ENCODE peak calls at places on chromosomes 5 and 9, in four cellular contexts. C, T, N and U are unnamed samples.

GRCh38 chr9:134320195-134320885 is 5.9 kb upstream of the RXRA start:
- DNase-seq in T (peak; percentile 58), N (no peak), C (no peak), U (peak; percentile 52)

GRCh38 chr9:73116030-73116429 is 35.6 kb upstream of the ANXA1 start:
- DNase-seq in T (no peak), N (no peak), C (no peak), U (no peak)

GRCh38 chr5:65098393-65098792 is 329.7 kb downstream of the CWC27 start:
- DNase-seq in T (no peak), C (no peak), N (no peak), U (no peak)

GRCh38 chr9:99834474-99834873 is 12.8 kb downstream of the NR4A3 start:
- DNase-seq in N (no peak), C (no peak), T (no peak), U (no peak)

GRCh38 chr9:89530721-89531120 is 32.8 kb upstream of the SEMA4D start:
- DNase-seq in C (no peak), T (no peak), N (no peak), U (no peak)

GRCh38 chr5:159240301-159240870 is 22.7 kb upstream of the UBLCP1 start:
- DNase-seq in N (no peak), T (no peak), C (no peak), U (no peak)

GRCh38 chr5:88140396-88140862 is 128.2 kb downstream of the TMEM161B start:
- DNase-seq in C (no peak), N (no peak), T (peak; percentile 69), U (peak; percentile 52)

GRCh38 chr9:91800473-91800872 is 149.6 kb downstream of the ROR2 start:
- DNase-seq in T (no peak), C (no peak), N (no peak), U (no peak)

GRCh38 chr9:105146677-105147076 is 97.8 kb upstream of the SLC44A1 start:
- DNase-seq in N (no peak), C (no peak), T (no peak), U (peak; percentile 46)

GRCh38 chr5:160463775-160464465 is 42.3 kb downstream of the PTTG1 start:
- DNase-seq in T (no peak), C (no peak), N (no peak), U (no peak)

GRCh38 chr9:19939890-19940289 is 151.1 kb upstream of the SLC24A2 start:
- DNase-seq in T (no peak), C (no peak), N (no peak), U (no peak)

GRCh38 chr9:109653470-109653869 is 126.5 kb upstream of the PALM2AKAP2 start:
- DNase-seq in N (no peak), T (no peak), C (no peak), U (no peak)

GRCh38 chr9:37512439-37512838 is 26.7 kb downstream of the POLR1E start:
- DNase-seq in T (no peak), N (no peak), C (no peak), U (no peak)

GRCh38 chr5:150272531-150272930 is 17.0 kb downstream of the CAMK2A start:
- DNase-seq in N (no peak), C (no peak), T (peak; percentile 80), U (no peak)

GRCh38 chr9:18142964-18143363 is 331.0 kb upstream of the ADAMTSL1 start:
- DNase-seq in T (peak; percentile 31), N (no peak), C (no peak), U (no peak)

GRCh38 chr5:180080670-180081280 is 9.2 kb upstream of the RNF130 start:
- DNase-seq in T (no peak), C (peak; percentile 49), N (peak; percentile 48), U (no peak)

GRCh38 chr9:89603629-89604462 is 966 bp upstream of the GADD45G start:
- DNase-seq in N (peak; percentile 64), T (peak; percentile 92), C (peak; percentile 28), U (peak; percentile 91)

GRCh38 chr9:93669958-93670207 is 93.5 kb downstream of the PHF2 start:
- DNase-seq in C (no peak), N (no peak), T (no peak), U (no peak)

GRCh38 chr5:151221574-151221973 is 2.3 kb downstream of the CCDC69 start:
- DNase-seq in T (no peak), N (no peak), C (no peak), U (no peak)

GRCh38 chr5:67202830-67203229 is 6.2 kb upstream of the CD180 start:
- DNase-seq in T (no peak), C (peak; percentile 25), N (no peak), U (no peak)

GRCh38 chr5:1648806-1649205 is 125.0 kb upstream of the LPCAT1 start:
- DNase-seq in C (no peak), T (no peak), N (no peak), U (no peak)

GRCh38 chr9:123432331-123433236 is 76.6 kb downstream of the CRB2 start:
- DNase-seq in N (no peak), T (no peak), C (no peak), U (no peak)

GRCh38 chr9:69079186-69079585 is 43.6 kb downstream of the FXN start:
- DNase-seq in C (no peak), N (no peak), T (no peak), U (no peak)

GRCh38 chr5:93411716-93412115 is 169.3 kb downstream of the NR2F1-AS1 start:
- DNase-seq in N (no peak), T (no peak), C (no peak), U (no peak)

GRCh38 chr9:75889977-75890540 is 414 bp upstream of the PCSK5 start:
- DNase-seq in T (peak; percentile 39), N (peak; percentile 41), C (no peak), U (peak; percentile 58)

GRCh38 chr5:178207183-178207916 is 3.0 kb downstream of the HNRNPAB start:
- DNase-seq in N (no peak), T (no peak), C (no peak), U (no peak)

GRCh38 chr5:97106183-97106582 is 36.2 kb downstream of the LIX1 start:
- DNase-seq in N (no peak), C (no peak), T (no peak), U (no peak)

GRCh38 chr5:89584339-89584956 is 701.5 kb upstream of the MEF2C start:
- DNase-seq in N (no peak), T (no peak), C (no peak), U (no peak)

GRCh38 chr9:127905788-127906191 is 6.4 kb upstream of the ST6GALNAC6 start:
- DNase-seq in T (no peak), C (peak; percentile 82), N (peak; percentile 92), U (peak; percentile 67)
- H3K4me1 ChIP-seq in T (peaks cover 12% of the 10 kb centered on the region), C (peaks cover 44% of the 10 kb centered on the region), N (peaks cover 65% of the 10 kb centered on the region), U (peaks cover 8% of the 10 kb centered on the region)

GRCh38 chr9:34991833-34992375 is 2.4 kb downstream of the DNAJB5 start:
- DNase-seq in T (peak; percentile 38), C (no peak), N (peak; percentile 41), U (peak; percentile 78)

GRCh38 chr9:34994429-34995287 is 5.1 kb downstream of the DNAJB5 start:
- DNase-seq in C (no peak), T (peak; percentile 66), N (no peak), U (peak; percentile 13)

GRCh38 chr9:34990908-34991832 is 1.6 kb downstream of the DNAJB5 start:
- DNase-seq in T (peak; percentile 17), N (no peak), C (no peak), U (peak; percentile 60)

GRCh38 chr9:34993502-34994428 is 4.2 kb downstream of the DNAJB5 start:
- DNase-seq in T (no peak), C (no peak), N (no peak), U (peak; percentile 93)

GRCh38 chr9:34992376-34992951 is 2.9 kb downstream of the DNAJB5 start:
- DNase-seq in N (peak; percentile 61), C (no peak), T (peak; percentile 8), U (peak; percentile 69)
- H3K27ac ChIP-seq in N (no peak overlapping the region), C (no peak overlapping the region), T (no peak overlapping the region), U (peak overlapping the region; percentile 96)

GRCh38 chr9:127960410-127961165 is 20.2 kb downstream of the EEIG1 start:
- DNase-seq in N (no peak), C (no peak), T (peak; percentile 56), U (peak; percentile 10)
- H3K4me1 ChIP-seq in N (peaks cover 100% of the 10 kb centered on the region), C (peaks cover 100% of the 10 kb centered on the region), T (peaks cover 12% of the 10 kb centered on the region), U (peaks cover 21% of the 10 kb centered on the region)

GRCh38 chr9:120886490-120886967 is 9.5 kb upstream of the PHF19 start:
- DNase-seq in T (no peak), C (no peak), N (no peak), U (peak; percentile 84)
- H3K27ac ChIP-seq in T (no peak overlapping the region), C (no peak overlapping the region), N (no peak overlapping the region), U (peak overlapping the region; percentile 15)

GRCh38 chr5:138964547-138965174 is 89.5 kb upstream of the LRRTM2 start:
- DNase-seq in C (no peak), T (peak; percentile 52), N (no peak), U (no peak)
- H3K4me1 ChIP-seq in C (no peaks in the 10 kb centered on the region), T (peaks cover 63% of the 10 kb centered on the region), N (no peaks in the 10 kb centered on the region), U (peaks cover 14% of the 10 kb centered on the region)

GRCh38 chr5:133233616-133234015 is 181.8 kb downstream of the HSPA4 start:
- DNase-seq in C (no peak), T (no peak), N (no peak), U (no peak)
- H3K27ac ChIP-seq in C (no peak overlapping the region), T (no peak overlapping the region), N (no peak overlapping the region), U (no peak overlapping the region)

DNA sequence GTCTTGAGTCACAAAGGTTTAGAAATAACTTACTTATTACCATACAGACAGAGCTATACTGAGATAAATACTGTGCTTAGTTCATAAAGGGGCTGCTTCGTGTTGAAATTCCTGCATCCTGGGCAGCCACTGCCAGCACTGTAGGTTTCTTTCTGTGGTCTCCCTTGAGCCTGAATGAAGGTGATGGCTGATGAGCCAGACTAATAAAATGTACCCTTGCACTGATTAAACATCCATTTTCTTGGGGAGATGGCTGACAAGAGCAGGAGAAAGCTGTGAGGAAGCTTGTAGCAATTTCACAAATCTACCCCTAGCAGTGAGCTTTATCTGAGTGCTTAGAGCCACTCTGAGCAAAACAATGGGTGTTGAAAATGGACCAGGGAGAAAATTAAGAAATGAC is 23.4 kb upstream of the ZSWIM6 start:
- DNase-seq in N (no peak), C (no peak), T (no peak), U (no peak)
- H3K4me1 ChIP-seq in N (no peaks in the 10 kb centered on the region), C (no peaks in the 10 kb centered on the region), T (peaks cover 9% of the 10 kb centered on the region), U (peaks cover 3% of the 10 kb centered on the region)